ENCODE peak calls at places on chromosomes 2 and 18, in five cellular contexts. A is tibial artery, B is DND-41, V is thoracic aorta, T is IMR-90. J is an unnamed sample. For H3K4me1, the result is how much of the 10 kb centered on the place peaks cover.

GRCh38 chr2:45707034-45707433 is 55.6 kb downstream of the PRKCE start:
- DNase-seq in B (no peak), T (no peak), V (no peak), A (no peak), J (no peak)

GRCh38 chr2:218850796-218851195 is 8.8 kb upstream of the WNT6 start:
- DNase-seq in V (no peak), A (no peak), B (no peak), T (no peak), J (no peak)

GRCh38 chr18:74182335-74182734 is 34.0 kb downstream of the TIMM21 start:
- DNase-seq in T (no peak), A (no peak), B (no peak), V (no peak), J (no peak)

GRCh38 chr2:23492941-23493340 is 108.0 kb downstream of the KLHL29 start:
- DNase-seq in B (no peak), V (no peak), A (no peak), T (no peak), J (no peak)

GRCh38 chr18:54327818-54328217 is 29.8 kb downstream of the STARD6 start:
- DNase-seq in B (no peak), A (no peak), T (no peak), V (no peak), J (no peak)

GRCh38 chr2:1681017-1681318 is 63.3 kb downstream of the PXDN start:
- DNase-seq in B (no peak), T (no peak), A (no peak), V (no peak), J (no peak)

GRCh38 chr2:189116984-189117383 is 62.6 kb downstream of the COL5A2 start:
- DNase-seq in V (no peak), A (no peak), B (no peak), T (peak), J (no peak)

GRCh38 chr2:173741715-173742114 is 223.5 kb downstream of the SP3 start:
- DNase-seq in A (no peak), V (no peak), T (no peak), B (no peak), J (no peak)

GRCh38 chr18:48656582-48656981 is 117.8 kb downstream of the CTIF start:
- DNase-seq in A (no peak), V (no peak), B (no peak), T (peak), J (no peak)

GRCh38 chr2:159922563-159922962 is 124.6 kb upstream of the CD302 start:
- DNase-seq in B (no peak), A (no peak), T (no peak), V (no peak), J (no peak)

GRCh38 chr18:35041752-35042379 is 653 bp downstream of the MAPRE2 start:
- DNase-seq in B (no peak), A (no peak), V (no peak), T (no peak), J (no peak)

GRCh38 chr2:37555457-37555856 is 116.0 kb downstream of the CDC42EP3 start:
- DNase-seq in B (no peak), V (no peak), T (no peak), A (no peak), J (no peak)

GRCh38 chr2:203603451-203604389 is 68.6 kb upstream of the RAPH1 start:
- DNase-seq in A (no peak), V (no peak), T (no peak), B (no peak), J (no peak)

GRCh38 chr2:167875524-167875923 is 371.9 kb downstream of the STK39 start:
- DNase-seq in B (no peak), T (no peak), V (no peak), A (no peak), J (no peak)

GRCh38 chr18:21605218-21605617 is 4.7 kb upstream of the ESCO1 start:
- DNase-seq in B (no peak), T (no peak), V (no peak), A (no peak), J (no peak)

GRCh38 chr2:77296791-77297190 is 225.4 kb downstream of the LRRTM4 start:
- DNase-seq in V (no peak), B (no peak), T (no peak), A (no peak), J (no peak)

GRCh38 chr2:33746401-33746800 is 147.3 kb upstream of the FAM98A start:
- DNase-seq in A (no peak), B (no peak), T (no peak), V (no peak), J (no peak)

GRCh38 chr2:17680119-17680518 is 73.5 kb downstream of the SMC6 start:
- DNase-seq in V (no peak), T (peak), B (no peak), A (no peak), J (no peak)

GRCh38 chr2:178109813-178110212 is 2.4 kb upstream of the RBM45 start:
- DNase-seq in V (no peak), A (no peak), B (no peak), T (peak), J (no peak)

DNA sequence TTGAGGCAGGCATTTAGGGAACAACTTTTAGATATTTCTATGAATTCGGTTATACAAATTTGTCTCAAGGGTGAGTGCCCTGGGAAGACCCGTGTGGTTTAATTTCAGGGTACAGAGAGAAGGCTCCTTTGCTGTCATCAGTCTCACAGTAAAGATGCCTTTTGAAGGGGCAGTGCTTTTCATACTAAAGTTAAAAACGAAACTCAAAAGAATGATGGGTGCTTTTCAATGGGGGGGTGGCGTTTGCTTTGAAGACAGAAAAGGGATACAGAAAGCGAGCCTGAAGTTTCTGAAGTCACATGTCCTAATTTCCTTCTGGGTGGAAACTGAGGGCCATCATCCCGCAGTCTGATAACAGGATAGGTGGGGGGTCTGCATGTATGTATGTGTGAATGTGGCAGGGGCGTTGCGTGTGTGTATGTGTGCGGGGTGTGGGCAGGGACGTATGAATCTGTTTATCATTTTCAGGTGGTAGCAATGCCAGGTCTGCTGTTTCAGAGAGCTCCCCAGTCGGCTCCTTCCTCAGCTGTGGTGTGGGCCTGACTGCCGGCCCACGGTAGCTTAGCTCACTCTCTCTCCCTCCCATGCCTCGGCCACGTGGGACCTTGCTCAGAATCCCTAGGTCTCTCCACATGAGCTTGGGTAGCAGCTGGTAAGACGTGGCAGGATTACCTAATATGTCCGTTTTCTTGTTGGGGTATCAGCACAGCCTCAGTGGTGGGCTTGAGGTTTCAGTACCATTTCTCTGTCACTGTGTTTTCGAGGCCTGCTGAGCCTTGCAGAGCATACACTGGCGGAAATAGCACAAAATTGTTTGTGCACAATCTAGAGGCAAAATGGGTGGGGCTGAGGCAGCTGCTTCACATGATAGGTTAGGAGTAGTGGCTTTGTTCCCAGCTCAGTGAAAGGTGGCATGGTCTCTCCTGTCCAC is 32.7 kb downstream of the ARHGAP25 start:
- DNase-seq in B (peak), A (no peak), T (no peak), V (no peak), J (no peak)
- H3K4me1 ChIP-seq in B (half or more), A (under half), T (under half), V (half or more), J (under half)

GRCh38 chr2:73827660-73828388 is 937 bp upstream of the STAMBP start:
- DNase-seq in V (no peak), A (no peak), B (no peak), T (no peak), J (no peak)

GRCh38 chr2:73828818-73829570 is at the start of gene STAMBP:
- DNase-seq in B (peak), V (peak), A (peak), T (peak), J (peak)

GRCh38 chr2:73825408-73825807 is 3.4 kb upstream of the STAMBP start:
- DNase-seq in V (no peak), T (peak), B (no peak), A (no peak), J (no peak)

GRCh38 chr2:73828389-73828817 is 358 bp upstream of the STAMBP start:
- DNase-seq in B (no peak), A (no peak), T (no peak), V (no peak), J (no peak)

GRCh38 chr2:73827018-73827417 is 1.7 kb upstream of the STAMBP start:
- DNase-seq in V (no peak), B (peak), T (peak), A (no peak), J (no peak)
- TF ChIP-seq CTCF in V (no peak), B (peak), T (peak), A (no peak), J (peak)

GRCh38 chr18:23738575-23738974 is 49.3 kb downstream of the LAMA3 start:
- DNase-seq in A (no peak), V (no peak), B (no peak), T (no peak), J (no peak)
- H3K4me1 ChIP-seq in A (under half), V (under half), B (under half), T (under half), J (under half)

DNA sequence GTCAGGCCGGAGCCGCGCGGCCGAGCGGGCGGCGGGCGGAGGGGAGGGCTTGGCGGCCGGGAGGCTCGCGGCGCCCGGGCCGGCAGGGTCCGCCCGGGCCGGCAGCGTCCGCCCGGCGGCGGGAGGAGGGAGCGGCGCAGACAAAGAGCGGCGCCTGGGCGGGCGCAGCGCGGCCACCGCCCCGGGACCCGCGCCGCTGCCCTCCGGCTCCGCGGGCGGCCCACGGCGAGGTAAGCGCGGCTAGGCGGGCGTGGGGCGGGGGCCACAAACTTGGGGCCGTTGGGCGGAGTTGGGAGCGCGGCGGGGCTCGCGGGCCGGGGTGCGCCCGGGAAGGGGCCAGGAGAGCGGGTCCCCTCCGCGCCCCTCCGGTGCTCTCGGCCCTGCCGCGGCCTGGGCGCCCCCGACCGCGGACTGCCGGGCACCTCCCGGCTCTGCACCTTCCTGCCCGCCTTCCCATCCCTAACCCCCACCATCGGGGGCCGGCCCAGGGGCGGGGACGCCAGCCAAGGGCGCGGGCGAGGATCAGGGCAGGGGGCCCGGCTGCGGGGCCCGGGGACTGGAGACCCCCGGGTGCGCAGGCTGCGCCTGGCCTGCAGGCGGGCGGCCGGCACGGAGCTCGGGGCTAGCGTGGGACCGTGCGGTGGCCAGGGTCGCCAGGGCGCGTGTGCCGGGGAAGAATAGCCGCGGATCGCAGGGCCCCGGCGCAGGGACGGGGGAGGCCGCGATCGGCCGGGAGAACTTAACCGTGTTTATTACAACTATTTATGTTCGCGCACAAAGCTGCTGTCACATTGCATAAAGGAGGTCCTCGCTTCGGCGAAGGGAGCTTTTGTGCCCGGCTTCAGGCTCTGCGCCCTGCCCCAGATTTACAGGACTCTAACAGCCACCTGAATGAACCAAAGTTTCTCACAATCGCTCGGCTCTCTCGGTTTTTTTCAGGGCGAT is at the start of gene NCK2:
- DNase-seq in A (no peak), B (peak), T (peak), V (no peak), J (peak)
- TF ChIP-seq CTCF in A (no peak), B (no peak), T (no peak), V (peak), J (no peak)

DNA sequence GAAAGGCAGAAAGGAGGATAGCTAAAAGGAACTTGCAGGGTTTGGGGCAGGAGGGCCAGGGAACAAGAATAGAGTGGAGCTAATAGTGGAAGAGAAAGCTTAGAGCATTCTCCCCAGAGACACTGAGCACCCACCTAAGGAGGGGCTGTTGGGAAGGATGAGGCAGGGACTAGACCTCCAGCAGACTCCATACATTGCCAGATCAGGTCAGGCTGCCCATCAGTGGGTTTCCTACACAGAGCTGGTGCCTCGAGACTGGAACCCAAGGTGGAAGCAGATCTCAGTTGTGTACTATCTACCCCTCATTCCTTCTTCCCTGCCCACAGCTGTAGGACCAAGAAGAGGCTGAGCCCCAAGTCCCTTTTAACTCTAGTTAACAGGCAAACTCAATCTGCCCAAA is 148.5 kb downstream of the ZFP36L2 start:
- DNase-seq in B (no peak), A (no peak), V (no peak), T (no peak), J (no peak)
- H3K4me1 ChIP-seq in B (under half), A (half or more), V (half or more), T (half or more), J (under half)

GRCh38 chr2:231786177-231786916 is at the start of gene COPS7B:
- DNase-seq in B (peak), T (peak), V (peak), A (peak), J (peak)
- TF ChIP-seq CTCF in B (peak), T (peak), V (no peak), A (no peak), J (no peak)

DNA sequence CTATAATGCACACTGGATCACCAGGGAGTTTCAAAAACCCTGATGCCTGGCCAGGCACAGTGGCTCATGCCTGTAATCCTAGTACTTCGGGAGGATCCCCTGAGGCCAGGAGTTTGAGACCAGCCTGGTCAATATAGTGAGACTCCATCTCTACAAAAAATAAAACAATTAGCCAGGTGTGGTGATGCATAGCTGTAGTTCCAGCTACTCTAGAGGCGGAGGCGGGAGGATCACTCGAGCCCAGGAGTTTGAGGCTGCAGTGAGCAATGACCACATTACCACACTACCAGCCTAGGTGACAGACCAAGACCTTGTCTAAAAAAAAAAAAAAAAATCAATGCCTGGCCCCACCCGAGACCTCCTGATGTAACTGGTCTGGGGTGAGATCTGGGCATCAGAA is 137.2 kb downstream of the MTCL1 start:
- DNase-seq in B (no peak), A (no peak), V (no peak), T (no peak), J (no peak)
- H3K4me1 ChIP-seq in B (under half), A (under half), V (under half), T (under half), J (under half)

DNA sequence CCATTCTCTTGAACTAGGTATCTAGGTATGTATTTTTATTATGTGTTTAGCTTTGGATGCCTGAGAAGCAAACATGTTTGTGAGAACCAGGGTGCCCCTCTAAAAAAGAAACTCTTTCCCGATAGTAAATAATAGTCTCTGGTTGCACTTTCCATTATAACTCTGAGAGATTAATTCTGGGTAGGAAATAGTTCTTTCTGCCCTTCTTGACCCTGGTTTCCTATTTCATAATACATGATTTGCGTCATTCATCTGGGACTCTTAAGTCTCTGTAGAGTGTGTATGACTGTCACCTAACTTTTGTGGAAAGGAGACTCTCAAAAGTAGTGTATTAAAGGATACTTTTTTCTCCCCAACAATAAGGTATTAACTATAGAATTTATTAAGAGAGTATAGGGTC is 31.5 kb downstream of the ACSL3 start:
- DNase-seq in B (no peak), T (peak), V (no peak), A (no peak), J (no peak)
- TF ChIP-seq CTCF in B (no peak), T (no peak), V (no peak), A (no peak), J (no peak)

DNA sequence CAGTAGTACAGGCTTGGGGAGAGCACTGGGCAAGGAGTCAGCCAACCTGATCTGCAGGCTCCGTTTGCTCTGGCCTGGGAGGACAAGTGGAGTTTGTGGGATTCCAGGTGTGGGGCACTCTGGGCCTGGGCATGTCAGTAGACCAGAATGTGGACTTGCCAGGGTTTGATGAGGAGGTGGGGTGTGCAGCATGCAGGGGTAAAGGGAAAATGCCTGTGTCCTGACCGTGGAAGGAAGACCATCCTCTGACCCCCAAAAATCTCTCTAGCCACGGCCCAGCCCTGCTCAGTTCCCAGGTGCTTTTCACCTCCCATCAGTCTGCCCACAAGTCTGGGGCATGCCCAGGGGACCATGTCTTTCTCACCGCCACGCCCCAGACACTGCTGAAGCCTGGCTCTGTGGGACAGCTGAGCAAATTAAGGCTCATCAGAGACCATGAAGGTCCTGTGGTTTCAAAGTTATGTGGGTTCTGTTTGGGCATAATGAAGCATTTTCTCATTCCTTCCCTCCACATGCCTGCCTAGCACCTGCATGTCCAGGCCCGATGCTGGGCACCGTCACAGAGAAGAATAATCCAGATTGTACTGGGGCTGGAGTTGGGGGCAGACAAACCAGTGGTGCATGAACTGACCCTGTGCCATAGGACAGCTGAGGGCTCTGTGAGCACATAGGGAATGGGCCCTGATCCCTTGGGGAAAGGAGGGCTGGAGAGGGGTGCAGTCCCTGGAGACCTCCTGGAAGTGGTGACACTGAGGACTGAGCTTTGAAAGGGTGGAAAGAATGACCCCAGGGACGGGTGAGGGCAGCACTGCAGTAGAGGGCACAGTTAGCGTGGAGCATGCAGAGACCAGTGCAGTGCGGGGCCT is 6.5 kb upstream of the KCNF1 start:
- DNase-seq in V (no peak), B (no peak), T (no peak), A (no peak), J (no peak)
- H3K4me1 ChIP-seq in V (under half), B (under half), T (under half), A (under half), J (under half)

GRCh38 chr2:145431181-145431951 is 911.4 kb upstream of the ZEB2 start:
- DNase-seq in A (no peak), B (no peak), T (no peak), V (no peak), J (no peak)
- TF ChIP-seq CTCF in A (no peak), B (no peak), T (no peak), V (no peak), J (no peak)